ENCODE peak calls at places on chromosome 21, in four cellular contexts. P is stomach, I is AG04449, G is astrocyte of the spinal cord. N is an unnamed sample.
A peak's percentile ranks its signal among the peaks of the same experiment; 100 is the strongest.

GRCh38 chr21:37153193-37153934 is 80.3 kb downstream of the TTC3 start:
- DNase-seq in P (no peak), I (peak; percentile 66), G (peak; percentile 67), N (peak; percentile 92)

GRCh38 chr21:27570306-27570868 is 603.5 kb upstream of the ADAMTS5 start:
- DNase-seq in P (peak; percentile 25), I (peak; percentile 92), G (peak; percentile 94), N (peak; percentile 84)

GRCh38 chr21:20739421-20739820 is 258.8 kb upstream of the NCAM2 start:
- DNase-seq in P (no peak), I (no peak), G (no peak), N (no peak)

GRCh38 chr21:28615276-28615675 is 377.4 kb downstream of the LTN1 start:
- DNase-seq in P (no peak), I (peak; percentile 65), G (peak; percentile 77), N (no peak)

GRCh38 chr21:17612565-17613241 is at the start of gene BTG3:
- DNase-seq in P (peak; percentile 80), I (no peak), G (peak; percentile 79), N (peak; percentile 2)

GRCh38 chr21:29201186-29201585 is 70.7 kb downstream of the MAP3K7CL start:
- DNase-seq in P (no peak), I (no peak), G (no peak), N (no peak)

GRCh38 chr21:24705201-24705600 is 902.1 kb downstream of the MRPL39 start:
- DNase-seq in P (no peak), I (no peak), G (no peak), N (no peak)

GRCh38 chr21:35414511-35415139 is 365.5 kb upstream of the RUNX1 start:
- DNase-seq in P (no peak), I (no peak), G (peak; percentile 50), N (no peak)

GRCh38 chr21:35663856-35664606 is 396.3 kb downstream of the SETD4 start:
- DNase-seq in P (no peak), I (no peak), G (no peak), N (no peak)

GRCh38 chr21:35084869-35085268 is 35.8 kb upstream of the RUNX1 start:
- DNase-seq in P (no peak), I (peak; percentile 90), G (peak; percentile 92), N (peak; percentile 85)

GRCh38 chr21:43811262-43812105 is 22.1 kb downstream of the RRP1 start:
- DNase-seq in P (no peak), I (no peak), G (no peak), N (no peak)
- H3K4me3 ChIP-seq in P (peak overlapping the region; percentile 41), I (no peak overlapping the region), G (no peak overlapping the region), N (no peak overlapping the region)

GRCh38 chr21:32807717-32808380 is 36.3 kb upstream of the PAXBP1 start:
- DNase-seq in P (no peak), I (peak; percentile 34), G (peak; percentile 54), N (peak; percentile 49)
- H3K4me3 ChIP-seq in P (no peak overlapping the region), I (no peak overlapping the region), G (no peak overlapping the region), N (no peak overlapping the region)

GRCh38 chr21:42041711-42042110 is 29.4 kb upstream of the UMODL1 start:
- DNase-seq in P (no peak), I (no peak), G (no peak), N (no peak)
- H3K4me3 ChIP-seq in P (no peak overlapping the region), I (no peak overlapping the region), G (no peak overlapping the region), N (no peak overlapping the region)

GRCh38 chr21:39610705-39611104 is 2.0 kb upstream of the B3GALT5 start:
- DNase-seq in P (no peak), I (no peak), G (peak; percentile 14), N (no peak)

GRCh38 chr21:39616373-39616772 is 3.6 kb downstream of the B3GALT5 start:
- DNase-seq in P (no peak), I (no peak), G (no peak), N (no peak)

GRCh38 chr21:39611547-39612190 is 1.1 kb upstream of the B3GALT5 start:
- DNase-seq in P (no peak), I (no peak), G (no peak), N (no peak)

GRCh38 chr21:39613029-39613934 is 542 bp downstream of the B3GALT5 start:
- DNase-seq in P (no peak), I (no peak), G (peak; percentile 33), N (no peak)

DNA sequence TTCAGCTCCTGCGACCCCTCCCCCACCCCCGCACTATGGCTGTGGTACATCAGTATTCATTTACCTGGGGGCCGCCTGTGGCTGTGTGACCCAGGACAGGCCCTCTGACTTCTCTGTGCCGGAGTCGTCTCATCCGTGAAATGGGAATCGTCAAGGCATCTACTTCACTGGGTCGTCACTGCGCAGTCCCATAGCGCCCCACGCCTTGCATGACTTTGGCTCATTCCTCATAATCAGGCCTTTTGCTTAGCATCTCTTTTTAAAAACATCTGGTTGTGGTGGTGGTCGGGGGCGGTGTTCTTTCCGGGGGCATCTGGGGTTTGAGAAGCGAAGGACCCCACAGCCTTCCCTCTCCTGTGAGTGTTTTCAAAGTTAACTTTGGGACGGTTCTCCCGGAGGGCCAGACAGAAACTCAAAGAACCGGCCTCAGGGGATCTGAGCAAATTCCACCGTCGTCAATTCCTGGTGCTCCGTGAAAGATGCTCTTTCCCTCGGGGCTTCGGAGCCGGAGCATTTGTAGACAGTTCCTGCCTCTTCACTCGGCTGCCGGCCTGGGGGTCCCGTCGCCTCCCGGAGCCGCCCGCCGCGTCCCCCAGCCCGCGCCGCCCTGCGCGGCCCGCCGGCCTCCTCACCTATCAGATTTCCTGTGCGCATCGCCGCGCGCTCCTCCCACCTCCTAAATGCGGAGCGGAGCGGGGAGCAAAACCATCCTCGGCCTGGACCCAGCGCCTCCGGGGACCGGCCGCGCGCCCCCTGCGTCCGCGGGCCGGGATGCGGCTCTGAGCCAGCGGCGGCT is at the start of gene B3GALT5:
- DNase-seq in P (no peak), I (no peak), G (peak; percentile 32), N (no peak)
- H3K4me3 ChIP-seq in P (peak within 1 kb of the TSS; percentile 45), I (peak within 1 kb of the TSS; percentile 63), G (peak within 1 kb of the TSS; percentile 52), N (peak within 1 kb of the TSS; percentile 53)

DNA sequence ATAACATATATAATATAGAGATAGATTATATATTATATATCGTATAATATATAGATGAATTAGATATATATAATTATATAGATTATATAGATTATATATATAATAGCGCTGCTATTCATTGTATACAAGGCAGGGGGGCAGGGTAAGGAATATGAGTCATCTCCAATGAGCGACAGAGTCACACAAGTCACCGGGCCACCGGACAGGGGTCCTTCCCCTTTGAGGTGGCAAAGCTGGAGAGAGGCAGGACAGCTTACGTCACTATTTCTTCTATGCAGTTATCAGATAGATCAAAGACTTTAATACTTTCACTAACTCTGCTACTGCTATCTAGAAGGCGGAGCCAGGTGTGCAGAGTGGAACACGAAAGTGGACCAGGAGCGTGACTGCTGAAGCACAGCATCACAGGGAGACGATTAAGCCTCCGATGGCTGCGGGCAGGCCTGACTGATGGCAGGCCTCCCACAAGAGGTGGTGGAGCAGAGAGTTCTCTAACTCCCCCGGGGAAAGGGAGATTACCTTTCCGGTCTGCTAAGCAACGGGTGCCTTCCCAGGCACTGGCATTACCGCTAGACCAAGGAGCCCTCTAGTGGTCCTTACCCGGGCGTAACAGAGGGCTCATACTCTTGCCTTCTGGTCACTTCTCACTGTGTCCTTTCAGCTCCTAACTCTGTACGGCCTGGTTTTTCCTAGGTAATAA is 2154.7 kb downstream of the MRPL39 start:
- DNase-seq in P (no peak), I (no peak), G (no peak), N (no peak)
- H3K4me3 ChIP-seq in P (no peak overlapping the region), I (no peak overlapping the region), G (no peak overlapping the region), N (no peak overlapping the region)

GRCh38 chr21:46033410-46034404 is 52.1 kb downstream of the COL6A1 start:
- DNase-seq in P (no peak), I (no peak), G (no peak), N (no peak)
- H3K4me3 ChIP-seq in P (no peak overlapping the region), I (no peak overlapping the region), G (no peak overlapping the region), N (no peak overlapping the region)

DNA sequence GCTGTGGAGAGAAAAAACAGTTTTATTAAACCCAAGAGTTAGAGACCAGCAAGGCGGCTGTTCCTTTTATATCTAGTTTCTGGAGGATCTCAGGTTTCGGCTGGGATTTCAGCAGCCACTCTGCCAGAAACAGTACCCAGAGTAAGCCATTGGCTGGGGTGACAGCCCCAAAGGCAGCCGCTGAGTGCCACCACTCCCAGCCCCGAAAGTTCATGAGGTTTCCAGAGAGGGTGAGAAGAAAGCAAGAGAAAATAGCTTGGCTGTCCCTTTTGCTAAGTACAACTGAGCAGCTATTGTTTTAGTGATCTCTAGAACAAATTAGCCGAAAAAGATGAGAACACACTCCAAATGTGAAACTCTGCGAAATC is 1.2 kb downstream of the SH3BGR start:
- DNase-seq in P (no peak), I (no peak), G (no peak), N (no peak)
- H3K4me3 ChIP-seq in P (no peak overlapping the region), I (no peak overlapping the region), G (no peak overlapping the region), N (no peak overlapping the region)

N was measured in AG09309.